ENCODE peak calls at places on chromosomes 1 and 21, in four cellular contexts. H is activated naive CD8-positive, alpha-beta T cell treated with anti-CD3 and anti-CD28 coated beads, Interleukin-2, amount 50 U/mL, for 16 hours; V is left ventricle myocardium superior; A is omental fat pad. N is an unnamed sample.

GRCh38 chr1:214277704-214278635 is 3.0 kb upstream of the SMYD2 start:
- DNase-seq in H (no peak), V (no peak), A (no peak), N (no peak)

GRCh38 chr1:7207875-7208646 is 422.8 kb downstream of the CAMTA1 start:
- DNase-seq in H (no peak), V (peak), A (no peak), N (peak)

GRCh38 chr21:24895885-24896734 is 711.2 kb downstream of the MRPL39 start:
- DNase-seq in H (no peak), V (no peak), A (no peak), N (no peak)

GRCh38 chr1:22237433-22238093 is 94.7 kb upstream of the WNT4 start:
- DNase-seq in H (no peak), V (no peak), A (no peak), N (no peak)

GRCh38 chr1:89394851-89395250 is 31.0 kb downstream of the GBP6 start:
- DNase-seq in H (no peak), V (no peak), A (no peak), N (no peak)

GRCh38 chr1:21165632-21166031 is 11.1 kb downstream of the EIF4G3 start:
- DNase-seq in H (no peak), V (no peak), A (no peak), N (no peak)

GRCh38 chr1:172941945-172942344 is 108.8 kb downstream of the TNFSF18 start:
- DNase-seq in H (no peak), V (no peak), A (no peak), N (no peak)

GRCh38 chr1:17319561-17320350 is 11.8 kb downstream of the PADI4 start:
- DNase-seq in H (no peak), V (no peak), A (no peak), N (no peak)

GRCh38 chr1:237120683-237121082 is 78.7 kb downstream of the RYR2 start:
- DNase-seq in H (no peak), V (no peak), A (no peak), N (no peak)

GRCh38 chr1:2414297-2414958 is 2.1 kb upstream of the PEX10 start:
- DNase-seq in H (peak), V (peak), A (peak), N (peak)

GRCh38 chr1:58620259-58620658 is 43.2 kb upstream of the TACSTD2 start:
- DNase-seq in H (no peak), V (no peak), A (no peak), N (no peak)